ENCODE peak calls at places on chromosomes 12 and 14, in nine cellular contexts. B is endothelial cell of umbilical vein, U is osteoblast, A is neural progenitor cell, O is IMR-90, I is hepatocyte, N is mammary epithelial cell, R is Karpas-422, C is astrocyte. J is an unnamed sample.

GRCh38 chr12:115467531-115467930 is 783.6 kb upstream of the TBX3 start:
- DNase-seq in B (no peak), U (no peak), A (no peak), O (peak), I (no peak), N (no peak), R (no peak), C (no peak), J (no peak)

GRCh38 chr12:94644141-94644575 is 6.2 kb downstream of the TMCC3 start:
- DNase-seq in B (peak), U (peak), A (no peak), O (peak), I (no peak), N (peak), R (no peak), C (peak), J (no peak)

GRCh38 chr14:56290195-56290594 is 172.0 kb downstream of the PELI2 start:
- DNase-seq in B (no peak), U (no peak), A (no peak), O (no peak), I (no peak), N (no peak), R (no peak), C (no peak), J (no peak)

GRCh38 chr14:71208702-71209357 is 301.6 kb downstream of the PCNX1 start:
- DNase-seq in B (no peak), U (no peak), A (no peak), O (no peak), I (no peak), N (no peak), R (peak), C (no peak), J (no peak)

GRCh38 chr12:123478762-123479161 is 20.8 kb downstream of the SNRNP35 start:
- DNase-seq in B (peak), U (peak), A (no peak), O (peak), I (no peak), N (no peak), R (no peak), C (peak), J (no peak)

GRCh38 chr14:85533821-85534271 is 3.9 kb downstream of the FLRT2 start:
- DNase-seq in B (peak), U (peak), A (no peak), O (peak), I (peak), N (peak), R (no peak), C (no peak), J (no peak)

GRCh38 chr14:89719371-89720075 is 235.0 kb downstream of the EFCAB11 start:
- DNase-seq in B (no peak), U (peak), A (no peak), O (no peak), I (no peak), N (no peak), R (no peak), C (no peak), J (peak)

GRCh38 chr12:41967668-41968649 is 176.7 kb downstream of the GXYLT1 start:
- DNase-seq in B (peak), U (no peak), A (peak), O (no peak), I (peak), N (no peak), R (no peak), C (peak), J (no peak)

DNA sequence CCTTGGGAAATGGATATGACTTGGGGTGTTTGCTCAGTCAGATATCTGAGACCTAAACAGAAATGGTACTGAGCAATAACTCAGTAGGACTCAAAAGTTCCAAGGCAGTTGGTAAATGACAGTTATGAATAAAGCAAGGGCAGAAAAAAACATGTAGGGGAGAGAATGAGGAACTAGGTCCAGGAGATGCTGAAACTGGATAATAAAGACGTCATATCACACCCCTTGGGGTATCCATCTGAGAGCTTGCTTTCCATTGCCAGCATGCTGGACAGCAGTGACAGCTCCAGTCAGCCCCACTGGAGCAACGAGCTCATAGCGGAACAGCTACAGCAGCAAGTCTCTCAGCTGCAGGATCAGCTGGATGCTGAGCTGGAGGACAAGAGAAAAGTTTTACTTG is 37.5 kb downstream of the RPGRIP1 start:
- DNase-seq in B (no peak), U (peak), A (peak), O (no peak), I (no peak), N (no peak), R (peak), C (no peak), J (no peak)
- H3K4me2 ChIP-seq in B (no peak), U (no peak), A (no peak), O (no peak), I (no peak), N (no peak), R (no peak), C (no peak), J (no peak)

DNA sequence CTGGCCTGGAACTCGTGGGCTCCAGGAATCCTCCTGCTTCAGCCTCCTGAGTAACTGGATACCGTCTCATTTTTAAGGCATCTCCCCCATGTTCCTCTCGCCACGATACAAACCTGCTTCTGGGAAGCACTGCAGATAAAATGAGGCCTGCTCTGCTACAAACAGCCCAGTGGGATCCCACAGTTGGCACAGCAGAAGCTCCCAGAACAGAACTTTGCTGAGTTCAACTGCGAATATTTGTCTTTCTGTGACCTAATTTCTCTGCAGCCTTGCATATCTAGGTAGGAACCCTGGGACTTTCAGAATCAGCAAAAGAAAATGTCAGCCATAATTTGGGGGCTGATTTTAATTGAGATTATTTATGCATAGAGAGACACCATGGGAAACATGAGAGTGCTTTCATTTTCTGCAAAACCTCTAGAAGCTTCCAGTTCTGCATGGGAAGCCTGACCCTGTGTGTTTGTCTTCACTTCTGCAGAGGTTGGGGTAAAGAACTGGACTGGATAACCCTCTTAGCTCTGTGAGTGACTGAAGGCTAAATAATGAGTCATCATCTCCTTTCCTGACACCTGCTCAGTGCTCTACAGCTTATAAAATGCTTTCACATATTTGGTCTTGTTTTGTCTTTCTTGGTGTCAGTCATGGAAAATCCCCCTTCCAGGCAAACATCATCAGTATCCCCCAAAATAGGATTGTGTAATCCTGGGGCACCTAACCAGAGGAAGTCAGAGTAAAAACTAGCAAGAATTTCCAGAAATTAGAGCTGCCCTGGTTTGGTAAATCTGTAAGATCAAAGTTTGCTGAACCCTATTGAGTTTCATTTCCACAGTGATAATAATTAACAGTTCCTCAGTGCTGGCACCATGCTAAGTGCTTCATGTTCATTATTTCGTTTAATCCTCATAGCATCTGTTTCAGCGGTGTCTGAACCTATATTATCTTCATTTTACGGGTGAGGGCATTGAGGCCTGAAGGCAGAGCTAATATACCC is 185.8 kb downstream of the SLC15A4 start:
- DNase-seq in B (no peak), U (no peak), A (no peak), O (no peak), I (peak), N (no peak), R (no peak), C (no peak), J (peak)
- H3K4me2 ChIP-seq in B (no peak), U (no peak), A (no peak), O (no peak), I (peak), N (no peak), R (no peak), C (no peak), J (peak)

DNA sequence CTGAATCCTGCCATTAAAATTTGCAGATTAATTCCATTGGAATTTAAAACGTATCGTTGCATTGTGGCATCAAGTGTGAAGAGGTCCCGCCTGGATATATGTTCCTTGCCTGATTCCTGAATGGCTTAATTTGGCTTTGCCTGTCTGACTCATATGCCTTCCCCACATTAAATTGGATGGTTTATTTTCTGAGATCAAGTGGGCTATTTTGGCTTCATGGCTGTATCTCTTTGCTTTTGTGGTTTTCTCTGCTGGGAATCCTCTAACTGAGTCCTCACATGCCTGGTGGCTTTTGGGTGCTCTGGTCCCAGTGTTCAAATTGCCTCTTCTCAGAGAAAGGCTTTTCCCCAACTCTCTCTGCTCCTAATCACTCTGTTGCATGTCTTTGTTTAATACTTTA is 127.9 kb upstream of the DYRK2 start:
- DNase-seq in B (no peak), U (no peak), A (no peak), O (no peak), I (no peak), N (no peak), R (no peak), C (peak), J (no peak)
- H3K4me2 ChIP-seq in B (no peak), U (no peak), A (no peak), O (no peak), I (no peak), N (no peak), R (no peak), C (no peak), J (no peak)

GRCh38 chr12:46407360-46407759 is 34.8 kb upstream of the SLC38A2 start:
- DNase-seq in B (no peak), U (no peak), A (no peak), O (no peak), I (no peak), N (peak), R (no peak), C (peak), J (no peak)
- H3K4me2 ChIP-seq in B (no peak), U (no peak), A (no peak), O (no peak), I (no peak), N (no peak), R (no peak), C (no peak), J (no peak)

DNA sequence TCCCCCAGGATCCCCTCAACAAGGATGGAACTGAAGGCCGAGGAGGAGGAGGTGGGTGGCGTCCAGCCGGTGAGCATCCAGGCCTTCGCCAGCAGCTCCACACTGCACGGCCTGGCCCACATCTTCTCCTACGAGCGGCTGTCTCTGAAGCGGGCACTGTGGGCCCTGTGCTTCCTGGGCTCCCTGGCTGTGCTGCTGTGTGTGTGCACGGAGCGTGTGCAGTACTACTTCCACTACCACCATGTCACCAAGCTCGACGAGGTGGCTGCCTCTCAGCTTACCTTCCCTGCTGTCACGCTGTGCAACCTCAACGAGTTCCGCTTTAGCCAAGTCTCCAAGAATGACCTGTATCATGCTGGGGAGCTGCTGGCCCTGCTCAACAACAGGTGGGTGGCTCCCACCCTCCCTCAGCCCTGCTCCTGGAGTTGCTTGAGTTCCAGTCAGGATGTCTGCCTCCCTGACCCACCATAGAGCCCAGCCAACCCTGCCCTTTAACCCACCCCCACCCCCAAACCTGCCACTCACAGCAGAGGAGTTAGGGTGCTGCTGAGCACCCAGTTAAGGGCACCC is 1.4 kb downstream of the ASIC1 start:
- DNase-seq in B (no peak), U (peak), A (no peak), O (no peak), I (no peak), N (no peak), R (no peak), C (no peak), J (no peak)
- H3K4me2 ChIP-seq in B (no peak), U (no peak), A (no peak), O (no peak), I (no peak), N (no peak), R (peak), C (no peak), J (no peak)

GRCh38 chr14:94538070-94538740 is 23.0 kb upstream of the SERPINA4 start:
- DNase-seq in B (no peak), U (no peak), A (no peak), O (no peak), I (no peak), N (no peak), R (no peak), C (no peak), J (peak)

GRCh38 chr14:94539181-94539580 is 22.1 kb upstream of the SERPINA4 start:
- DNase-seq in B (no peak), U (no peak), A (no peak), O (no peak), I (no peak), N (no peak), R (no peak), C (no peak), J (no peak)

GRCh38 chr14:94541234-94541975 is 19.8 kb upstream of the SERPINA4 start:
- DNase-seq in B (no peak), U (no peak), A (no peak), O (no peak), I (no peak), N (no peak), R (no peak), C (no peak), J (no peak)

GRCh38 chr14:94542111-94542810 is 19.0 kb upstream of the SERPINA4 start:
- DNase-seq in B (peak), U (peak), A (no peak), O (peak), I (no peak), N (no peak), R (no peak), C (peak), J (no peak)

DNA sequence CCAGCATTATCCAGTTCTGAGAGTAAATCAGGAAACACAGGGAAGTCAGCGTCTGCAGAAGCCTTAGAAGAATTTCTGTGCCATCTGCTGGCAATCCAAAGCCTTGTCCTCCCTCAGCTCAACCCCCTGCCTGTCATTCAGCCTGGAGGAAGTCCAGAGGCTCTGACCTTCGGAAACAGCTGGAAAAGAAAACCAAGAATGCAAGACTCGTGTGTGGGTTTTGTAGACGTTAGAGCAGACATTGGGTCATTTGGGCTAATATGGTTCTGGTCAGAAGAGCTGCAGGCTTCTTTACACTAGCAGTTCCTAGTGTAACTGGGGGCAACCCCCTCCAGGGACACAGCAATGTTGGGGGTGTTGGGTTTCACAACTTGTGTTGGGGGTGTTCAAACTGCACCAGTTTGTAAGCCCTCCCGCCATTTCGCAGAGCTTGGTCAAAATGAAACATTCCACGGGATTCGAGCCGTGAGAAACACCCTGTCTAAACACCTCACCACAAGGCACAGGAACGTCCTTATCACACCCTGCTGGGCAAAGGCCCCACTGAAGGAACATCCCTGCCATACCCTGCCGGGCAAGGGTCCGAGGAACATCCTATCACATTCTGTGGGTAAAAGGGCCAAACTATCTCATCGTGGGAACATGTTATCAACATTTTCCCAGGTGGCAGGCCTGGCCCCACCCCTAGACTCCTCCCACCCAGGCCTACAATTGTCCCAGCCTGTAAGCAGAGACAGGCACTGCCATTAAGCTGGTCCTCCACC is 21.0 kb upstream of the SERPINA4 start:
- DNase-seq in B (peak), U (peak), A (peak), O (peak), I (no peak), N (no peak), R (no peak), C (no peak), J (no peak)
- H3K4me2 ChIP-seq in B (no peak), U (peak), A (no peak), O (no peak), I (peak), N (no peak), R (no peak), C (peak), J (no peak)